ENCODE peak calls at places on chromosomes 7 and 10, in four cellular contexts. One of them, this sample, is unnamed.
A peak's percentile ranks its signal among the peaks of the same experiment; 100 is the strongest.

GRCh38 chr7:68006619-68007018 is 1010.0 kb downstream of the TYW1 start:
- DNase-seq in uterus: no peak
- DNase-seq in sigmoid colon: no peak
- DNase-seq in prostate gland: no peak
- DNase-seq in this sample: no peak

GRCh38 chr7:96354881-96355280 is 33.0 kb upstream of the SLC25A13 start:
- DNase-seq in uterus: no peak
- DNase-seq in sigmoid colon: no peak
- DNase-seq in prostate gland: no peak
- DNase-seq in this sample: no peak

GRCh38 chr7:96114190-96114589 is 207.7 kb downstream of the SLC25A13 start:
- DNase-seq in uterus: no peak
- DNase-seq in sigmoid colon: no peak
- DNase-seq in prostate gland: no peak
- DNase-seq in this sample: no peak

GRCh38 chr7:31058122-31058521 is 6.0 kb downstream of the ADCYAP1R1 start:
- DNase-seq in uterus: no peak
- DNase-seq in sigmoid colon: no peak
- DNase-seq in prostate gland: no peak
- DNase-seq in this sample: no peak

GRCh38 chr7:117682681-117683385 is 190.4 kb downstream of the CTTNBP2 start:
- DNase-seq in uterus: peak; percentile 18
- DNase-seq in sigmoid colon: no peak
- DNase-seq in prostate gland: no peak
- DNase-seq in this sample: no peak

GRCh38 chr7:151086802-151087246 is 549 bp downstream of the AGAP3 start:
- DNase-seq in uterus: no peak
- DNase-seq in sigmoid colon: no peak
- DNase-seq in prostate gland: no peak
- DNase-seq in this sample: no peak

GRCh38 chr7:106345421-106346166 is 60.8 kb upstream of the NAMPT start:
- DNase-seq in uterus: no peak
- DNase-seq in sigmoid colon: no peak
- DNase-seq in prostate gland: no peak
- DNase-seq in this sample: no peak

GRCh38 chr7:39349452-39350123 is 216.6 kb upstream of the YAE1 start:
- DNase-seq in uterus: no peak
- DNase-seq in sigmoid colon: no peak
- DNase-seq in prostate gland: no peak
- DNase-seq in this sample: no peak

GRCh38 chr10:19816420-19817250 is at the start of gene PLXDC2:
- DNase-seq in uterus: peak; percentile 45
- DNase-seq in sigmoid colon: peak; percentile 77
- DNase-seq in prostate gland: peak; percentile 48
- DNase-seq in this sample: peak; percentile 69

GRCh38 chr10:61244261-61244775 is 208.9 kb downstream of the TMEM26 start:
- DNase-seq in uterus: no peak
- DNase-seq in sigmoid colon: no peak
- DNase-seq in prostate gland: no peak
- DNase-seq in this sample: no peak

GRCh38 chr7:7425321-7425720 is 110.4 kb downstream of the COL28A1 start:
- DNase-seq in uterus: no peak
- DNase-seq in sigmoid colon: no peak
- DNase-seq in prostate gland: no peak
- DNase-seq in this sample: no peak

GRCh38 chr10:73867126-73867807 is 7.1 kb downstream of the CAMK2G start:
- DNase-seq in uterus: no peak
- DNase-seq in sigmoid colon: peak; percentile 81
- DNase-seq in prostate gland: no peak
- DNase-seq in this sample: no peak

GRCh38 chr7:27167170-27167505 is 1.8 kb upstream of the HOXA9 start:
- DNase-seq in uterus: no peak
- DNase-seq in sigmoid colon: peak; percentile 77
- DNase-seq in prostate gland: peak; percentile 59
- DNase-seq in this sample: peak; percentile 62

GRCh38 chr10:133358162-133358919 is 522 bp upstream of the FUOM start:
- DNase-seq in uterus: no peak
- DNase-seq in sigmoid colon: peak; percentile 81
- DNase-seq in prostate gland: no peak
- DNase-seq in this sample: peak; percentile 64

GRCh38 chr10:21860718-21861117 is 142.8 kb downstream of the DNAJC1 start:
- DNase-seq in uterus: no peak
- DNase-seq in sigmoid colon: no peak
- DNase-seq in prostate gland: no peak
- DNase-seq in this sample: no peak

GRCh38 chr10:132982301-132982989 is 40.1 kb upstream of the CFAP46 start:
- DNase-seq in uterus: no peak
- DNase-seq in sigmoid colon: no peak
- DNase-seq in prostate gland: no peak
- DNase-seq in this sample: no peak

GRCh38 chr7:87219545-87220025 is at the start of gene TMEM243:
- DNase-seq in uterus: peak; percentile 73
- DNase-seq in sigmoid colon: peak; percentile 86
- DNase-seq in prostate gland: peak; percentile 73
- DNase-seq in this sample: peak; percentile 85

GRCh38 chr10:31010062-31010461 is 21.6 kb downstream of the ZNF438 start:
- DNase-seq in uterus: no peak
- DNase-seq in sigmoid colon: no peak
- DNase-seq in prostate gland: no peak
- DNase-seq in this sample: no peak

GRCh38 chr10:30491204-30491603 is 57.2 kb downstream of the MAP3K8 start:
- DNase-seq in uterus: no peak
- DNase-seq in sigmoid colon: no peak
- DNase-seq in prostate gland: no peak
- DNase-seq in this sample: no peak

GRCh38 chr7:1531263-1531978 is 919 bp downstream of the MAFK start:
- DNase-seq in uterus: peak; percentile 53
- DNase-seq in sigmoid colon: peak; percentile 79
- DNase-seq in prostate gland: no peak
- DNase-seq in this sample: no peak

GRCh38 chr10:38127812-38128211 is 33.7 kb downstream of the ZNF37A start:
- DNase-seq in uterus: no peak
- DNase-seq in sigmoid colon: no peak
- DNase-seq in prostate gland: no peak
- DNase-seq in this sample: no peak

GRCh38 chr10:124696446-124697392 is 47.5 kb downstream of the FAM53B start:
- DNase-seq in uterus: no peak
- DNase-seq in sigmoid colon: no peak
- DNase-seq in prostate gland: no peak
- DNase-seq in this sample: no peak

GRCh38 chr7:149414745-149415390 is 46.0 kb downstream of the ZNF777 start:
- DNase-seq in uterus: peak; percentile 50
- DNase-seq in sigmoid colon: peak; percentile 87
- DNase-seq in prostate gland: no peak
- DNase-seq in this sample: peak; percentile 69

GRCh38 chr7:94301024-94301588 is 93.6 kb upstream of the COL1A2 start:
- DNase-seq in uterus: peak; percentile 88
- DNase-seq in sigmoid colon: peak; percentile 91
- DNase-seq in prostate gland: peak; percentile 5
- DNase-seq in this sample: peak; percentile 81

GRCh38 chr7:85765698-85766298 is 578.9 kb upstream of the SEMA3D start:
- DNase-seq in uterus: no peak
- DNase-seq in sigmoid colon: no peak
- DNase-seq in prostate gland: no peak
- DNase-seq in this sample: no peak

GRCh38 chr10:51369903-51370302 is 295.6 kb downstream of the PRKG1 start:
- DNase-seq in uterus: no peak
- DNase-seq in sigmoid colon: no peak
- DNase-seq in prostate gland: no peak
- DNase-seq in this sample: no peak

GRCh38 chr10:95395947-95396449 is 105.2 kb upstream of the PDLIM1 start:
- DNase-seq in uterus: no peak
- DNase-seq in sigmoid colon: peak; percentile 72
- DNase-seq in prostate gland: no peak
- DNase-seq in this sample: peak; percentile 87

GRCh38 chr10:13271552-13272163 is 28.2 kb downstream of the PHYH start:
- DNase-seq in uterus: peak; percentile 22
- DNase-seq in sigmoid colon: no peak
- DNase-seq in prostate gland: no peak
- DNase-seq in this sample: no peak

GRCh38 chr7:142240546-142240945 is 17.3 kb downstream of the PRSS58 start:
- DNase-seq in uterus: no peak
- DNase-seq in sigmoid colon: no peak
- DNase-seq in prostate gland: no peak
- DNase-seq in this sample: no peak

GRCh38 chr7:122413339-122413738 is 108.8 kb upstream of the FEZF1 start:
- DNase-seq in uterus: no peak
- DNase-seq in sigmoid colon: no peak
- DNase-seq in prostate gland: no peak
- DNase-seq in this sample: no peak

GRCh38 chr10:114271014-114271778 is 32.1 kb downstream of the VWA2 start:
- DNase-seq in uterus: no peak
- DNase-seq in sigmoid colon: no peak
- DNase-seq in prostate gland: peak; percentile 71
- DNase-seq in this sample: peak; percentile 16

GRCh38 chr7:155896531-155897263 is 84.4 kb upstream of the SHH start:
- DNase-seq in uterus: no peak
- DNase-seq in sigmoid colon: no peak
- DNase-seq in prostate gland: no peak
- DNase-seq in this sample: no peak

GRCh38 chr7:148893071-148893470 is 9.0 kb upstream of the EZH2 start:
- DNase-seq in uterus: no peak
- DNase-seq in sigmoid colon: no peak
- DNase-seq in prostate gland: no peak
- DNase-seq in this sample: no peak

GRCh38 chr7:157760004-157760730 is 423.4 kb downstream of the DNAJB6 start:
- DNase-seq in uterus: no peak
- DNase-seq in sigmoid colon: no peak
- DNase-seq in prostate gland: no peak
- DNase-seq in this sample: no peak

GRCh38 chr7:47435889-47436312 is 146.0 kb downstream of the TNS3 start:
- DNase-seq in uterus: peak; percentile 82
- DNase-seq in sigmoid colon: peak; percentile 87
- DNase-seq in prostate gland: peak; percentile 53
- DNase-seq in this sample: peak; percentile 83

GRCh38 chr7:24820730-24821044 is 63.4 kb upstream of the GSDME start:
- DNase-seq in uterus: no peak
- DNase-seq in sigmoid colon: no peak
- DNase-seq in prostate gland: no peak
- DNase-seq in this sample: no peak

GRCh38 chr10:112615269-112615668 is 168.3 kb downstream of the VTI1A start:
- DNase-seq in uterus: no peak
- DNase-seq in sigmoid colon: no peak
- DNase-seq in prostate gland: no peak
- DNase-seq in this sample: no peak

GRCh38 chr7:73463260-73463659 is 29.7 kb downstream of the FZD9 start:
- DNase-seq in uterus: no peak
- DNase-seq in sigmoid colon: no peak
- DNase-seq in prostate gland: no peak
- DNase-seq in this sample: no peak
- H3K36me3 ChIP-seq in uterus: no peaks in the 10 kb centered on the region
- H3K36me3 ChIP-seq in sigmoid colon: peaks cover 100% of the 10 kb centered on the region
- H3K36me3 ChIP-seq in prostate gland: peaks cover 2% of the 10 kb centered on the region
- H3K36me3 ChIP-seq in this sample: peaks cover 100% of the 10 kb centered on the region

GRCh38 chr7:55044318-55044717 is 25.5 kb downstream of the EGFR start:
- DNase-seq in uterus: no peak
- DNase-seq in sigmoid colon: no peak
- DNase-seq in prostate gland: no peak
- DNase-seq in this sample: no peak
- H3K27ac ChIP-seq in uterus: no peak overlapping the region
- H3K27ac ChIP-seq in sigmoid colon: peak overlapping the region; percentile 53
- H3K27ac ChIP-seq in prostate gland: peak overlapping the region; percentile 66
- H3K27ac ChIP-seq in this sample: no peak overlapping the region

DNA sequence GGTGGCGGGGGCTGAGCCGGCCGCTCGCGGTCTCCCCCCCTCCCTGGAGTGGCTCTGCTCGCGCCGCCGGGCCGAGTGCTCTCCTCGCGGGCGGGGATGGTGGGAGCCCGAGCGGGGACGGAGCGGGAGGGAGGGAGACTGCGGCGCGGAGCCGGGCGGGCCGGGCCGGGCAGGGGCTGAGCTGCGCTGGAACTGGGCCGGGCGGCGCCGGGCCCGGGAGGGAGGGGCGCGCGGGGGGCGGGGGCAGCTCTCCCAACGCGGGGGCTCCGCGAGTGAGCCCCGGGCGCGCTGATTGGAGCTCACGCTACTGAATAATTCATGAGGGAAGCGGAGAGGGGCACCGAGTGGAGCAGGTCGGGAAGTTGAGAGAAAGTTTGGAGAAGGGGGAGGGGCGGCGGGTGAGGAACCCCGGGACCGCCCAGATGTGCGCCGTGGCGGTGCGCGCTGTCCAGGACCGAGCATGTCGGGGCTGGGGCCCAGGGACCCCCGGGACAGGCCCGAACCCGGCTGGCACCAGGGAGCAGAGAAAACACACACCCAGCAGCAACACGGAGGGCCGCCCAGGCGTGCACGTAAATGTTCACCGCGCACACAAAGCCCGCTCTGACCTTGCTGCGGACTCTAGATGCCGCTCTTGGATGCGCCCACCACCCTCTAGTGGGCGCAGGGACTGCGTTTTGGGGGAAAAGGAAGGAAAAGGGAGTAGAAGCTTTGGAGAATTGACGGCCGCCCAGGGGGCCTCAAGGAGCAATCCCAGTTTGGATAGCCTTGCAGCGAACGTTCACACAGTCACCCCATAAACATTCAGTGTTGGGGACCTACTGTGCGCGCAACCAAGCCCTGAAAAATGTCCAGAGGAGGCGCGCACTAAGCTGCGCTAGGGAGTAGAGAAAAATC is at the start of gene EPHB4:
- DNase-seq in uterus: peak; percentile 95
- DNase-seq in sigmoid colon: peak; percentile 94
- DNase-seq in prostate gland: peak; percentile 90
- DNase-seq in this sample: peak; percentile 85
- TF ChIP-seq POLR2A in uterus: peak; percentile 50
- TF ChIP-seq POLR2A in sigmoid colon: no peak
- TF ChIP-seq POLR2A in prostate gland: peak; percentile 47
- TF ChIP-seq POLR2A in this sample: peak; percentile 45

GRCh38 chr7:65387893-65388292 is 14.2 kb downstream of the ZNF92 start:
- DNase-seq in uterus: no peak
- DNase-seq in sigmoid colon: no peak
- DNase-seq in prostate gland: no peak
- DNase-seq in this sample: no peak

DNA sequence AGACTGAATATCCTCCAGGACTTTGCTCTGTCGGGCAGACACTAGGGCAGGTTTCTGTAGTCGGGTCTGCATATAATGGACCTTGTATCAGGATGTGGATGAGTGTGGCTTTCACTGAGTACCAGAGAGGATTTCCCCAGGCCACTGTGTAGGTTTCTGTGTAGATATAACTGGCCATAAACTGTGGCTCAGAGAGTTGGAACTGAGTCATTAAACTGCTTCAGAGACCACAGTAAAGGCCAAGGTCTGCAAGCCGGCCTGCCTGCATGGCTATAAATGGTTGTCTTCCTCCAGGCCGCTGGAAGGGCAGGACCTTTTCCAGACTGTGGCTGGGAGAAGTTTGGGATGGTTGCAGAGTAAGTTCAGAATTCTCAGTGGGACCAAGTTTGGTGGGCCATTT is 16.9 kb downstream of the ZNF92 start:
- DNase-seq in uterus: no peak
- DNase-seq in sigmoid colon: no peak
- DNase-seq in prostate gland: no peak
- DNase-seq in this sample: no peak
- H3K36me3 ChIP-seq in uterus: peaks cover 4% of the 10 kb centered on the region
- H3K36me3 ChIP-seq in sigmoid colon: peaks cover 28% of the 10 kb centered on the region
- H3K36me3 ChIP-seq in prostate gland: no peaks in the 10 kb centered on the region
- H3K36me3 ChIP-seq in this sample: no peaks in the 10 kb centered on the region